ENCODE peak calls at places on chromosomes 16 and 17, in nine cellular contexts. X, J, G, B, O, W, U, D and K are unnamed samples.

GRCh38 chr17:1713878-1714487 is 3.8 kb upstream of the TLCD2 start:
- DNase-seq in U (peak; percentile 86), W (no peak), O (peak; percentile 75), J (peak; percentile 40), D (no peak), X (peak; percentile 44), G (peak; percentile 77), B (no peak), K (peak; percentile 51)

GRCh38 chr17:66129759-66130158 is 62.2 kb downstream of the CEP112 start:
- DNase-seq in W (no peak), J (no peak), B (no peak), O (no peak), G (no peak), D (no peak), U (no peak), X (no peak), K (no peak)

GRCh38 chr16:88528902-88529318 is 41.3 kb upstream of the ZC3H18 start:
- DNase-seq in U (no peak), B (no peak), G (no peak), X (no peak), J (no peak), O (no peak), W (no peak), D (no peak), K (peak; percentile 22)

GRCh38 chr16:2756288-2757015 is 4.0 kb downstream of the SRRM2 start:
- DNase-seq in J (no peak), U (no peak), W (peak; percentile 62), G (no peak), O (no peak), B (no peak), X (no peak), D (no peak), K (no peak)

GRCh38 chr17:77957215-77957868 is 1.2 kb upstream of the TNRC6C start:
- DNase-seq in U (peak; percentile 33), O (no peak), D (peak; percentile 30), G (peak; percentile 34), X (no peak), W (no peak), J (peak; percentile 19), B (no peak), K (no peak)

GRCh38 chr17:61409301-61410099 is 9.9 kb downstream of the TBX2 start:
- DNase-seq in B (peak; percentile 39), U (peak; percentile 87), D (no peak), X (peak; percentile 56), O (no peak), G (peak; percentile 91), W (peak; percentile 89), J (peak; percentile 53), K (peak; percentile 84)

GRCh38 chr17:227581-228222 is 46.3 kb upstream of the DOC2B start:
- DNase-seq in G (no peak), X (no peak), U (no peak), J (no peak), B (no peak), D (no peak), O (no peak), W (peak; percentile 24), K (no peak)

GRCh38 chr17:50206604-50207293 is 5.3 kb upstream of the COL1A1 start:
- DNase-seq in X (peak; percentile 55), J (no peak), W (peak; percentile 88), B (no peak), U (peak; percentile 85), G (no peak), O (no peak), D (no peak), K (peak; percentile 95)

GRCh38 chr16:86768231-86768791 is 190.0 kb downstream of the FOXL1 start:
- DNase-seq in J (no peak), O (no peak), B (no peak), W (no peak), U (no peak), G (no peak), X (no peak), D (no peak), K (no peak)

GRCh38 chr17:47717261-47717697 is 15.8 kb upstream of the TBX21 start:
- DNase-seq in B (no peak), O (no peak), D (no peak), J (no peak), W (no peak), G (no peak), X (no peak), U (no peak), K (no peak)

GRCh38 chr16:22739077-22739476 is 74.9 kb upstream of the HS3ST2 start:
- DNase-seq in W (no peak), J (no peak), B (no peak), X (no peak), O (no peak), D (peak; percentile 31), G (no peak), U (no peak), K (no peak)

GRCh38 chr17:69246726-69247375 is 18.2 kb upstream of the ABCA10 start:
- DNase-seq in X (peak; percentile 53), U (peak; percentile 60), O (peak; percentile 62), J (peak; percentile 24), W (no peak), D (peak; percentile 73), B (no peak), G (peak; percentile 31), K (no peak)

GRCh38 chr16:12406158-12406557 is 397.5 kb downstream of the CPPED1 start:
- DNase-seq in O (no peak), D (no peak), X (no peak), J (no peak), U (no peak), W (no peak), B (no peak), G (no peak), K (no peak)

GRCh38 chr16:6964679-6965078 is 368.0 kb upstream of the RBFOX1 start:
- DNase-seq in G (no peak), O (no peak), W (no peak), D (no peak), J (no peak), U (peak; percentile 80), X (no peak), B (no peak), K (no peak)

GRCh38 chr16:3819175-3819527 is 61.4 kb downstream of the CREBBP start:
- DNase-seq in J (no peak), X (no peak), D (no peak), B (no peak), O (no peak), G (no peak), W (no peak), U (no peak), K (no peak)

GRCh38 chr16:3816326-3816725 is 64.2 kb downstream of the CREBBP start:
- DNase-seq in J (no peak), D (no peak), B (no peak), U (peak; percentile 72), O (no peak), X (no peak), G (no peak), W (no peak), K (no peak)

GRCh38 chr16:3822366-3823045 is 58.0 kb downstream of the CREBBP start:
- DNase-seq in W (no peak), B (no peak), X (no peak), O (no peak), J (no peak), D (no peak), G (no peak), U (no peak), K (no peak)

GRCh38 chr16:3823427-3823826 is 57.1 kb downstream of the CREBBP start:
- DNase-seq in D (no peak), X (no peak), B (no peak), O (no peak), W (no peak), J (no peak), U (no peak), G (no peak), K (no peak)

GRCh38 chr16:3819741-3820724 is 60.5 kb downstream of the CREBBP start:
- DNase-seq in W (no peak), J (peak; percentile 86), O (no peak), D (no peak), X (peak; percentile 81), G (peak; percentile 31), U (no peak), B (no peak), K (peak; percentile 64)
- H3K4me1 ChIP-seq in W (peaks cover 8% of the 10 kb centered on the region), J (peaks cover 33% of the 10 kb centered on the region), O (peaks cover 35% of the 10 kb centered on the region), D (peaks cover 11% of the 10 kb centered on the region), X (peaks cover 43% of the 10 kb centered on the region), G (peaks cover 33% of the 10 kb centered on the region), U (peaks cover 46% of the 10 kb centered on the region), B (peaks cover 2% of the 10 kb centered on the region), K (peaks cover 33% of the 10 kb centered on the region)

GRCh38 chr16:84829168-84829965 is 9.6 kb downstream of the CRISPLD2 start:
- DNase-seq in U (peak; percentile 42), O (no peak), G (no peak), B (no peak), J (no peak), X (peak; percentile 72), W (peak; percentile 71), D (no peak), K (no peak)

GRCh38 chr16:84828322-84828721 is 8.5 kb downstream of the CRISPLD2 start:
- DNase-seq in W (no peak), D (no peak), O (no peak), B (no peak), J (no peak), X (no peak), G (no peak), U (no peak), K (no peak)

GRCh38 chr16:84832488-84833141 is 12.8 kb downstream of the CRISPLD2 start:
- DNase-seq in W (peak; percentile 90), X (peak; percentile 56), U (no peak), G (no peak), B (no peak), O (no peak), D (no peak), J (no peak), K (no peak)

GRCh38 chr16:84833142-84833495 is 13.3 kb downstream of the CRISPLD2 start:
- DNase-seq in O (no peak), G (no peak), D (no peak), X (no peak), J (no peak), U (no peak), W (no peak), B (no peak), K (no peak)

GRCh38 chr16:84830765-84831384 is 11.1 kb downstream of the CRISPLD2 start:
- DNase-seq in O (no peak), D (no peak), X (no peak), U (no peak), J (no peak), W (no peak), G (no peak), B (no peak), K (no peak)
- H3K4me1 ChIP-seq in O (peaks cover 16% of the 10 kb centered on the region), D (no peaks in the 10 kb centered on the region), X (peaks cover 33% of the 10 kb centered on the region), U (peaks cover 6% of the 10 kb centered on the region), J (no peaks in the 10 kb centered on the region), W (no peaks in the 10 kb centered on the region), G (peaks cover under 1% of the 10 kb centered on the region), B (peaks cover 57% of the 10 kb centered on the region), K (peaks cover 21% of the 10 kb centered on the region)

DNA sequence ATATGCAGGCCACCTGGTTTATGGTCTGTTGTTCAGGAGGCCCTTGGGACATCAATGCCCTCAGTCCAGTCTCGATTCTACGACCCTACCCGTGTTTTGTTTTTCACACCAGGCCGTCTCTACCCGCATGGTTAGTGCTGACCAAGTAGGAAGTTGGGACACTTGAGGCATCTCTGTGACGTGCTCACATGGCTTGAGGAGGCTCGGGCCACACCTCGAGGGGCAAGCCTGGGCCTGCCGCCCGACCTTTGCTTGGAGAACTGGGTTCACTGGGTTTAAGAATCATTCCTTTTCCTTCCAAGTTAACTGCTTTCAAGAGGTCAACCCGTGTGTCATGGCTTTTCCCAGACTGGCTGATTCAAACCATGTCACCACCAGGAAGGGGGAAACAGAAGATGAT is 86.8 kb downstream of the CMIP start:
- DNase-seq in U (no peak), B (peak; percentile 99), D (no peak), X (no peak), W (peak; percentile 61), G (no peak), O (no peak), J (peak; percentile 100), K (no peak)
- H3K4me1 ChIP-seq in U (no peaks in the 10 kb centered on the region), B (peaks cover 23% of the 10 kb centered on the region), D (no peaks in the 10 kb centered on the region), X (peaks cover 58% of the 10 kb centered on the region), W (no peaks in the 10 kb centered on the region), G (peaks cover 100% of the 10 kb centered on the region), O (peaks cover 92% of the 10 kb centered on the region), J (peaks cover 82% of the 10 kb centered on the region), K (no peaks in the 10 kb centered on the region)

GRCh38 chr17:40553694-40554534 is 11.4 kb downstream of the CCR7 start:
- DNase-seq in U (no peak), W (peak; percentile 84), O (peak; percentile 48), J (no peak), B (no peak), D (peak; percentile 29), G (no peak), X (peak; percentile 20), K (no peak)
- H3K4me1 ChIP-seq in U (peaks cover 8% of the 10 kb centered on the region), W (no peaks in the 10 kb centered on the region), O (peaks cover 91% of the 10 kb centered on the region), J (peaks cover 19% of the 10 kb centered on the region), B (peaks cover 65% of the 10 kb centered on the region), D (peaks cover 22% of the 10 kb centered on the region), G (peaks cover 84% of the 10 kb centered on the region), X (peaks cover 55% of the 10 kb centered on the region), K (peaks cover 51% of the 10 kb centered on the region)